ENCODE peak calls at places on chromosomes 7 and 10, in five cellular contexts. S, C, R, O and N are unnamed samples.

GRCh38 chr7:27930910-27931476 is 191.0 kb downstream of the TAX1BP1 start:
- DNase-seq in S (no peak), C (no peak), R (no peak), O (no peak), N (no peak)

GRCh38 chr10:48343871-48344598 is 37.6 kb downstream of the MAPK8 start:
- DNase-seq in S (no peak), C (no peak), R (peak; percentile 3), O (no peak), N (no peak)

GRCh38 chr7:106606120-106606519 is 54.8 kb downstream of the CCDC71L start:
- DNase-seq in S (no peak), C (no peak), R (no peak), O (no peak), N (no peak)

GRCh38 chr7:76071316-76072242 is 23.7 kb downstream of the MDH2 start:
- DNase-seq in S (peak; percentile 60), C (no peak), R (no peak), O (no peak), N (no peak)

GRCh38 chr10:74586088-74586585 is 240.3 kb upstream of the KAT6B start:
- DNase-seq in S (peak; percentile 13), C (no peak), R (no peak), O (no peak), N (no peak)

GRCh38 chr7:132298782-132299181 is 277.5 kb downstream of the PLXNA4 start:
- DNase-seq in S (no peak), C (no peak), R (peak; percentile 65), O (no peak), N (no peak)

GRCh38 chr10:35136263-35136815 is 9.7 kb downstream of the CREM start:
- DNase-seq in S (no peak), C (no peak), R (no peak), O (no peak), N (no peak)

GRCh38 chr7:153065021-153065420 is 305.5 kb downstream of the ACTR3B start:
- DNase-seq in S (no peak), C (no peak), R (no peak), O (no peak), N (no peak)

GRCh38 chr7:14745076-14745475 is 157.5 kb downstream of the DGKB start:
- DNase-seq in S (no peak), C (no peak), R (no peak), O (no peak), N (no peak)

GRCh38 chr7:140342732-140343514 is 55.4 kb downstream of the SLC37A3 start:
- DNase-seq in S (peak; percentile 74), C (no peak), R (peak; percentile 54), O (peak; percentile 8), N (peak; percentile 35)

GRCh38 chr10:6148251-6148691 is 54.5 kb upstream of the PFKFB3 start:
- DNase-seq in S (no peak), C (no peak), R (no peak), O (no peak), N (no peak)

GRCh38 chr10:108323274-108323798 is 1158.8 kb upstream of the SORCS1 start:
- DNase-seq in S (no peak), C (no peak), R (no peak), O (no peak), N (no peak)

GRCh38 chr10:6917125-6917524 is 337.0 kb upstream of the PRKCQ start:
- DNase-seq in S (no peak), C (no peak), R (no peak), O (no peak), N (no peak)

GRCh38 chr7:96728139-96728538 is 18.5 kb upstream of the SEM1 start:
- DNase-seq in S (no peak), C (no peak), R (no peak), O (no peak), N (no peak)

GRCh38 chr7:105587899-105588690 is 6.8 kb upstream of the EFCAB10 start:
- DNase-seq in S (peak; percentile 73), C (no peak), R (no peak), O (no peak), N (no peak)

GRCh38 chr7:18202315-18203045 is 174.8 kb upstream of the PRPS1L1 start:
- DNase-seq in S (no peak), C (no peak), R (no peak), O (no peak), N (no peak)

GRCh38 chr10:1044964-1045363 is 4.0 kb downstream of the IDI1 start:
- DNase-seq in S (no peak), C (no peak), R (no peak), O (no peak), N (no peak)
- H3K4me3 ChIP-seq in S (no peak overlapping the region), C (no peak overlapping the region), R (no peak overlapping the region), O (no peak overlapping the region), N (no peak overlapping the region)

GRCh38 chr10:122551450-122551849 is 9.1 kb upstream of the DMBT1 start:
- DNase-seq in S (peak; percentile 41), C (no peak), R (no peak), O (no peak), N (no peak)
- TF ChIP-seq CTCF in S (no peak), C (no peak), R (no peak), O (no peak), N (no peak)

DNA sequence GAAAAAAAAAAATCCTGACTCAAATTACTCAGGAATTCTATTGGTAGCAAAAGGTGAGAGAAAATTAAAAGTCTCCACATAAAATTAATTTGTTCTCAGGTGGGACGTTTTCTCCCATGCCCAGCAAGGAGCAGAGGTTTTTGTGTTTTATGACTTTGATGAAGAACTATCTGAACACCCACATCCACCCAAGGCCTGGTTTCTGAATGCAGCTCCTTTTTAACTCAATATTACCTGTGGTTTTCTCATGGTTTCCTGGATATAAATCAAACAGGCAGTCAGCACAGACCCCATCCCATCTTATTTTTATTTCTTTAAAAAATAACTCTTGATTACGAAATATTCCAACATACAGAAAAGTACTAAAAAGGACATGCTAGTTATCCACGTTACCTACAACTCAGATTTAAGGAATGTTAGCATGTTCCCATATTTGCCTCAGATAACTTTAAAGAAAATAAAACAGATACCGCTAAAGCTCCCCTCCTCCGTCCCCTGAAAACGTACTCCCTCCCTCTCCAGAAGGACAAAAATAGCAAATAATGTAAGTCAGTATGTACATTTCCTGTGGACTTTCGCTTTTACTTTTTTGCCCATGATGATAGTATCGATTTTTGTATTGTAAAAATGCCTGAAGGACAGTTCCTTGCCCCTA is 43.4 kb downstream of the GLI3 start:
- DNase-seq in S (no peak), C (no peak), R (peak; percentile 63), O (no peak), N (no peak)
- H3K4me3 ChIP-seq in S (no peak overlapping the region), C (no peak overlapping the region), R (peak overlapping the region; percentile 22), O (no peak overlapping the region), N (no peak overlapping the region)

DNA sequence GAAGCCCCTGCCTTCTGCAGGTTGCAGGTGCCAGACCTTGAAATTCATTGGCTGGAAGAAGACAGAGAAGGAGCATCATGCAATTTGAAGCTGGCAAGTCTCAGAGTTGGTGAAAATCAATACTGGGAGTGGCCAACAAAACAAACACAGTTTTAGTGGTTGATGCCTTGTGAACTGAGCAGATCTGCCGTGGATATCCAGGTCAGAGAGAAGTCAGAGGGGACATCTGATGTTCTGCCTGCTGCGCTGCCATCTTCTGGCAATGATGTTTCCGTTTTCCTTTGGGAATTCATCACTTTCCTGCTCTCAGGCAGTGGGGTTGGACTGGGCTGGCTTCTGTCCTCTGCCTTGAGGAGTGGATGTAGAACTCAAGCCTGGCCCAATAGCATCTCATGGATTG is 132.0 kb downstream of the RPS24 start:
- DNase-seq in S (peak; percentile 56), C (no peak), R (no peak), O (peak; percentile 26), N (no peak)
- TF ChIP-seq CTCF in S (no peak), C (peak; percentile 7), R (no peak), O (peak; percentile 31), N (no peak)

DNA sequence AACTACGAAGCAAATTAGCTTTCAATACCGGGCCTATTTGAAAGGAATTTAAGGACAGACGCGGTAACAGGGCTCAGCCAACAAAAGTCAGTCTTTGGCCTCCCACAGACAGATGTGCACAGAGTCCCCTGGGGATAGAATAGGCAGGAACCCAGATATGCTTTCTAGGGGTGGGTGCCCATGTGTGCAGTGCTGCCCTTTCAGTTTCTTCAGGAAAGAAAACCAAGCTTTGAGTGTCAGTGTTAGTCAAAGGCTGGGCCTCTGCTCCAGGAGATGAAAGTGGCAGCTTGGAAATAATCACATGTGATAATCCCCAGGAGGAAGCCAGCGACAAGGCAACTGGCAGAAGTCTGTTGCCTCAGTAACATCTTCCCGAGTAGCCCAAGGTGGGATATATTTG is 43.8 kb upstream of the CSTF2T start:
- DNase-seq in S (no peak), C (no peak), R (peak; percentile 34), O (no peak), N (no peak)
- H3K4me3 ChIP-seq in S (no peak overlapping the region), C (no peak overlapping the region), R (no peak overlapping the region), O (no peak overlapping the region), N (no peak overlapping the region)

GRCh38 chr7:154693646-154694045 is 309.3 kb downstream of the PAXIP1 start:
- DNase-seq in S (no peak), C (no peak), R (no peak), O (no peak), N (no peak)
- TF ChIP-seq CTCF in S (no peak), C (no peak), R (no peak), O (no peak), N (no peak)

GRCh38 chr10:15476337-15476736 is 105.2 kb upstream of the FAM171A1 start:
- DNase-seq in S (no peak), C (no peak), R (no peak), O (no peak), N (no peak)

GRCh38 chr10:15474671-15475070 is 103.6 kb upstream of the FAM171A1 start:
- DNase-seq in S (no peak), C (no peak), R (no peak), O (no peak), N (no peak)

GRCh38 chr10:15472431-15473400 is 101.6 kb upstream of the FAM171A1 start:
- DNase-seq in S (no peak), C (no peak), R (peak; percentile 85), O (no peak), N (no peak)

GRCh38 chr10:15472008-15472407 is 100.9 kb upstream of the FAM171A1 start:
- DNase-seq in S (no peak), C (no peak), R (peak; percentile 45), O (no peak), N (no peak)

DNA sequence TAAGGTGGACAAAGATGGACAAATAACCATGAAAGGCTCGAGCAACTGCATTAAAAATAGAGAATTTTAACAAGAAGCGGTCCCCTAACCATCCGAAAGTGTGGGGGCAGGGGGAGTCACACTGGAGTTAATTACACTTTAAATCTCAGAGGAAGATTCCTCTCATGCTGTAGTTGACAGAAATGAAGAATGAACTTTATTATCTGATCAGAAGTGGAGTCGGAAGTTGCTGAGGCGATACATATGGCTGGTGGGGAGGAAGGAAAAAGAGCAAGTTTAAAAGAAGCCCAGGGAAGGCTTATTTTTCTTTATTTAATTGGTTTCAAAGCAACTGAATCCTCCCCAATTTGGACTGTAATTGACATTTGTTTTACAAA is 102.3 kb upstream of the FAM171A1 start:
- DNase-seq in S (no peak), C (no peak), R (no peak), O (no peak), N (no peak)
- H3K4me3 ChIP-seq in S (no peak overlapping the region), C (no peak overlapping the region), R (no peak overlapping the region), O (no peak overlapping the region), N (no peak overlapping the region)